ENCODE peak calls at places on chromosomes 12 and 14, in four cellular contexts. One of them, this sample, is unnamed.

GRCh38 chr14:99548285-99548684 is 55.7 kb downstream of the CCDC85C start:
- DNase-seq in NCI-H1105: no peak
- DNase-seq in T-helper 1 cell: no peak
- DNase-seq in heart right ventricle: no peak
- DNase-seq in this sample: no peak

GRCh38 chr14:62957562-62957961 is 87.7 kb downstream of the KCNH5 start:
- DNase-seq in NCI-H1105: no peak
- DNase-seq in T-helper 1 cell: no peak
- DNase-seq in heart right ventricle: no peak
- DNase-seq in this sample: no peak

GRCh38 chr14:33962016-33962415 is 11.1 kb upstream of the EGLN3 start:
- DNase-seq in NCI-H1105: no peak
- DNase-seq in T-helper 1 cell: no peak
- DNase-seq in heart right ventricle: no peak
- DNase-seq in this sample: no peak

GRCh38 chr12:15446798-15447197 is 124.5 kb downstream of the PTPRO start:
- DNase-seq in NCI-H1105: no peak
- DNase-seq in T-helper 1 cell: no peak
- DNase-seq in heart right ventricle: no peak
- DNase-seq in this sample: no peak

GRCh38 chr12:122937622-122938091 is 28.6 kb downstream of the ABCB9 start:
- DNase-seq in NCI-H1105: no peak
- DNase-seq in T-helper 1 cell: no peak
- DNase-seq in heart right ventricle: no peak
- DNase-seq in this sample: no peak

GRCh38 chr14:95244587-95244986 is 75.1 kb downstream of the CLMN start:
- DNase-seq in NCI-H1105: no peak
- DNase-seq in T-helper 1 cell: no peak
- DNase-seq in heart right ventricle: no peak
- DNase-seq in this sample: no peak

GRCh38 chr12:43148711-43149110 is 403.3 kb downstream of the ADAMTS20 start:
- DNase-seq in NCI-H1105: no peak
- DNase-seq in T-helper 1 cell: no peak
- DNase-seq in heart right ventricle: no peak
- DNase-seq in this sample: no peak

GRCh38 chr14:88851587-88851986 is 27.1 kb downstream of the TTC8 start:
- DNase-seq in NCI-H1105: no peak
- DNase-seq in T-helper 1 cell: no peak
- DNase-seq in heart right ventricle: no peak
- DNase-seq in this sample: no peak

GRCh38 chr12:102406033-102406584 is 74.3 kb downstream of the IGF1 start:
- DNase-seq in NCI-H1105: peak
- DNase-seq in T-helper 1 cell: no peak
- DNase-seq in heart right ventricle: peak
- DNase-seq in this sample: no peak

GRCh38 chr14:31843361-31844091 is 233.6 kb upstream of the ARHGAP5 start:
- DNase-seq in NCI-H1105: no peak
- DNase-seq in T-helper 1 cell: no peak
- DNase-seq in heart right ventricle: no peak
- DNase-seq in this sample: no peak

GRCh38 chr12:5318874-5319273 is 113.0 kb upstream of the NTF3 start:
- DNase-seq in NCI-H1105: no peak
- DNase-seq in T-helper 1 cell: no peak
- DNase-seq in heart right ventricle: no peak
- DNase-seq in this sample: no peak

GRCh38 chr12:40171501-40171900 is 53.3 kb upstream of the LRRK2 start:
- DNase-seq in NCI-H1105: no peak
- DNase-seq in T-helper 1 cell: no peak
- DNase-seq in heart right ventricle: no peak
- DNase-seq in this sample: no peak

GRCh38 chr12:91155990-91156389 is 26.6 kb downstream of the DCN start:
- DNase-seq in NCI-H1105: no peak
- DNase-seq in T-helper 1 cell: no peak
- DNase-seq in heart right ventricle: no peak
- DNase-seq in this sample: no peak

GRCh38 chr12:92674500-92674899 is 28.3 kb upstream of the PLEKHG7 start:
- DNase-seq in NCI-H1105: no peak
- DNase-seq in T-helper 1 cell: no peak
- DNase-seq in heart right ventricle: peak
- DNase-seq in this sample: no peak

GRCh38 chr12:105738036-105738435 is 400.7 kb downstream of the NUAK1 start:
- DNase-seq in NCI-H1105: no peak
- DNase-seq in T-helper 1 cell: no peak
- DNase-seq in heart right ventricle: peak
- DNase-seq in this sample: no peak

GRCh38 chr14:57884175-57884574 is 18.3 kb upstream of the SLC35F4 start:
- DNase-seq in NCI-H1105: no peak
- DNase-seq in T-helper 1 cell: no peak
- DNase-seq in heart right ventricle: no peak
- DNase-seq in this sample: peak

GRCh38 chr12:122006186-122006926 is 15.3 kb upstream of the BCL7A start:
- DNase-seq in NCI-H1105: no peak
- DNase-seq in T-helper 1 cell: peak
- DNase-seq in heart right ventricle: no peak
- DNase-seq in this sample: no peak

GRCh38 chr12:109999983-110000505 is 814 bp downstream of the ANKRD13A start:
- DNase-seq in NCI-H1105: no peak
- DNase-seq in T-helper 1 cell: no peak
- DNase-seq in heart right ventricle: no peak
- DNase-seq in this sample: peak

GRCh38 chr14:99511421-99512109 is 30.4 kb downstream of the CCNK start:
- DNase-seq in NCI-H1105: no peak
- DNase-seq in T-helper 1 cell: no peak
- DNase-seq in heart right ventricle: no peak
- DNase-seq in this sample: no peak

GRCh38 chr12:1189163-1189562 is 198.1 kb downstream of the ERC1 start:
- DNase-seq in NCI-H1105: no peak
- DNase-seq in T-helper 1 cell: no peak
- DNase-seq in heart right ventricle: no peak
- DNase-seq in this sample: no peak

GRCh38 chr12:105322070-105322469 is 8.4 kb upstream of the C12orf75 start:
- DNase-seq in NCI-H1105: no peak
- DNase-seq in T-helper 1 cell: no peak
- DNase-seq in heart right ventricle: no peak
- DNase-seq in this sample: no peak

GRCh38 chr12:116245189-116245588 is 32.3 kb downstream of the MED13L start:
- DNase-seq in NCI-H1105: no peak
- DNase-seq in T-helper 1 cell: no peak
- DNase-seq in heart right ventricle: no peak
- DNase-seq in this sample: no peak

GRCh38 chr14:50344116-50344775 is 32.1 kb downstream of the DMAC2L start:
- DNase-seq in NCI-H1105: no peak
- DNase-seq in T-helper 1 cell: peak
- DNase-seq in heart right ventricle: no peak
- DNase-seq in this sample: no peak

GRCh38 chr14:44657688-44658388 is 150.8 kb upstream of the FSCB start:
- DNase-seq in NCI-H1105: peak
- DNase-seq in T-helper 1 cell: no peak
- DNase-seq in heart right ventricle: no peak
- DNase-seq in this sample: peak

GRCh38 chr12:12474931-12475485 is 87.7 kb downstream of the DUSP16 start:
- DNase-seq in NCI-H1105: no peak
- DNase-seq in T-helper 1 cell: peak
- DNase-seq in heart right ventricle: no peak
- DNase-seq in this sample: no peak

GRCh38 chr12:60059180-60059579 is 463.4 kb downstream of the SLC16A7 start:
- DNase-seq in NCI-H1105: no peak
- DNase-seq in T-helper 1 cell: no peak
- DNase-seq in heart right ventricle: no peak
- DNase-seq in this sample: no peak

GRCh38 chr12:58099476-58099875 is 158.1 kb downstream of the ATP23 start:
- DNase-seq in NCI-H1105: no peak
- DNase-seq in T-helper 1 cell: no peak
- DNase-seq in heart right ventricle: no peak
- DNase-seq in this sample: no peak

GRCh38 chr12:24993756-24994155 is 44.9 kb upstream of the BCAT1 start:
- DNase-seq in NCI-H1105: no peak
- DNase-seq in T-helper 1 cell: no peak
- DNase-seq in heart right ventricle: no peak
- DNase-seq in this sample: no peak

GRCh38 chr14:103772078-103772712 is 56.6 kb downstream of the ZFYVE21 start:
- DNase-seq in NCI-H1105: no peak
- DNase-seq in T-helper 1 cell: no peak
- DNase-seq in heart right ventricle: no peak
- DNase-seq in this sample: no peak

GRCh38 chr12:116370004-116370404 is 92.5 kb upstream of the MED13L start:
- DNase-seq in NCI-H1105: no peak
- DNase-seq in T-helper 1 cell: no peak
- DNase-seq in heart right ventricle: no peak
- DNase-seq in this sample: no peak

GRCh38 chr12:46260913-46261476 is 7.8 kb downstream of the SLC38A1 start:
- DNase-seq in NCI-H1105: no peak
- DNase-seq in T-helper 1 cell: no peak
- DNase-seq in heart right ventricle: no peak
- DNase-seq in this sample: no peak

GRCh38 chr14:70086685-70087379 is 101.9 kb downstream of the SLC8A3 start:
- DNase-seq in NCI-H1105: no peak
- DNase-seq in T-helper 1 cell: peak
- DNase-seq in heart right ventricle: no peak
- DNase-seq in this sample: peak

GRCh38 chr14:106848330-106849121 is 1322.1 kb downstream of the TMEM121 start:
- DNase-seq in NCI-H1105: no peak
- DNase-seq in T-helper 1 cell: no peak
- DNase-seq in heart right ventricle: no peak
- DNase-seq in this sample: peak

GRCh38 chr14:69695664-69696527 is 71.0 kb upstream of the SRSF5 start:
- DNase-seq in NCI-H1105: peak
- DNase-seq in T-helper 1 cell: no peak
- DNase-seq in heart right ventricle: no peak
- DNase-seq in this sample: no peak

GRCh38 chr14:88044782-88045446 is 40.0 kb downstream of the GPR65 start:
- DNase-seq in NCI-H1105: no peak
- DNase-seq in T-helper 1 cell: peak
- DNase-seq in heart right ventricle: no peak
- DNase-seq in this sample: no peak

This sample was measured in HT-29.